ENCODE peak calls at places on chromosomes 6 and 20, in nine cellular contexts. One of them, this sample, is unnamed.

GRCh38 chr20:60210779-60211617 is 252.8 kb downstream of the CDH26 start:
- DNase-seq in choroid plexus epithelial cell: peak; percentile 45
- DNase-seq in stimulated activated naive B cell treated with anti-CD40 and anti-IgM and Interleukin-4, amounts not matched to agents 10 μg/mL and 1 μg/mL and 100 μg/mL, for 72 hours: peak; percentile 8
- DNase-seq in PC-9: no peak
- DNase-seq in T47D: peak; percentile 55
- DNase-seq in neural crest cell: peak; percentile 77
- DNase-seq in brain microvascular endothelial cell: peak; percentile 43
- DNase-seq in amniotic stem cell: peak; percentile 24
- DNase-seq in mucosa of descending colon: peak; percentile 68
- DNase-seq in this sample: peak; percentile 3

GRCh38 chr20:38146628-38147027 is 18.4 kb downstream of the TGM2 start:
- DNase-seq in choroid plexus epithelial cell: no peak
- DNase-seq in stimulated activated naive B cell treated with anti-CD40 and anti-IgM and Interleukin-4, amounts not matched to agents 10 μg/mL and 1 μg/mL and 100 μg/mL, for 72 hours: no peak
- DNase-seq in PC-9: no peak
- DNase-seq in T47D: no peak
- DNase-seq in neural crest cell: no peak
- DNase-seq in brain microvascular endothelial cell: no peak
- DNase-seq in amniotic stem cell: no peak
- DNase-seq in mucosa of descending colon: no peak
- DNase-seq in this sample: no peak

GRCh38 chr6:37314803-37315515 is 38.8 kb upstream of the RNF8 start:
- DNase-seq in choroid plexus epithelial cell: peak; percentile 87
- DNase-seq in stimulated activated naive B cell treated with anti-CD40 and anti-IgM and Interleukin-4, amounts not matched to agents 10 μg/mL and 1 μg/mL and 100 μg/mL, for 72 hours: peak; percentile 18
- DNase-seq in PC-9: no peak
- DNase-seq in T47D: no peak
- DNase-seq in neural crest cell: peak; percentile 20
- DNase-seq in brain microvascular endothelial cell: peak; percentile 44
- DNase-seq in amniotic stem cell: no peak
- DNase-seq in mucosa of descending colon: peak; percentile 31
- DNase-seq in this sample: no peak

GRCh38 chr6:72363844-72364740 is 257.8 kb upstream of the KCNQ5 start:
- DNase-seq in choroid plexus epithelial cell: peak; percentile 75
- DNase-seq in stimulated activated naive B cell treated with anti-CD40 and anti-IgM and Interleukin-4, amounts not matched to agents 10 μg/mL and 1 μg/mL and 100 μg/mL, for 72 hours: no peak
- DNase-seq in PC-9: no peak
- DNase-seq in T47D: no peak
- DNase-seq in neural crest cell: no peak
- DNase-seq in brain microvascular endothelial cell: peak; percentile 90
- DNase-seq in amniotic stem cell: peak; percentile 79
- DNase-seq in mucosa of descending colon: no peak
- DNase-seq in this sample: peak; percentile 74

GRCh38 chr6:79525272-79526100 is 11.7 kb downstream of the LCA5 start:
- DNase-seq in choroid plexus epithelial cell: peak; percentile 51
- DNase-seq in stimulated activated naive B cell treated with anti-CD40 and anti-IgM and Interleukin-4, amounts not matched to agents 10 μg/mL and 1 μg/mL and 100 μg/mL, for 72 hours: no peak
- DNase-seq in PC-9: peak; percentile 85
- DNase-seq in T47D: no peak
- DNase-seq in neural crest cell: no peak
- DNase-seq in brain microvascular endothelial cell: peak; percentile 75
- DNase-seq in amniotic stem cell: no peak
- DNase-seq in mucosa of descending colon: no peak
- DNase-seq in this sample: no peak

GRCh38 chr20:62684986-62685385 is 23.6 kb upstream of the NTSR1 start:
- DNase-seq in choroid plexus epithelial cell: no peak
- DNase-seq in stimulated activated naive B cell treated with anti-CD40 and anti-IgM and Interleukin-4, amounts not matched to agents 10 μg/mL and 1 μg/mL and 100 μg/mL, for 72 hours: no peak
- DNase-seq in PC-9: no peak
- DNase-seq in T47D: no peak
- DNase-seq in neural crest cell: no peak
- DNase-seq in brain microvascular endothelial cell: no peak
- DNase-seq in amniotic stem cell: no peak
- DNase-seq in mucosa of descending colon: no peak
- DNase-seq in this sample: no peak

GRCh38 chr20:10074513-10074912 is 39.7 kb downstream of the ANKEF1 start:
- DNase-seq in choroid plexus epithelial cell: peak; percentile 82
- DNase-seq in stimulated activated naive B cell treated with anti-CD40 and anti-IgM and Interleukin-4, amounts not matched to agents 10 μg/mL and 1 μg/mL and 100 μg/mL, for 72 hours: peak; percentile 40
- DNase-seq in PC-9: peak; percentile 92
- DNase-seq in T47D: no peak
- DNase-seq in neural crest cell: no peak
- DNase-seq in brain microvascular endothelial cell: peak; percentile 86
- DNase-seq in amniotic stem cell: peak; percentile 88
- DNase-seq in mucosa of descending colon: no peak
- DNase-seq in this sample: peak; percentile 59

GRCh38 chr20:64102647-64103354 is 4.6 kb downstream of the NPBWR2 start:
- DNase-seq in choroid plexus epithelial cell: no peak
- DNase-seq in stimulated activated naive B cell treated with anti-CD40 and anti-IgM and Interleukin-4, amounts not matched to agents 10 μg/mL and 1 μg/mL and 100 μg/mL, for 72 hours: no peak
- DNase-seq in PC-9: peak; percentile 33
- DNase-seq in T47D: no peak
- DNase-seq in neural crest cell: no peak
- DNase-seq in brain microvascular endothelial cell: no peak
- DNase-seq in amniotic stem cell: no peak
- DNase-seq in mucosa of descending colon: peak; percentile 16
- DNase-seq in this sample: no peak

GRCh38 chr6:43913388-43914271 is 143.6 kb downstream of the VEGFA start:
- DNase-seq in choroid plexus epithelial cell: peak; percentile 56
- DNase-seq in stimulated activated naive B cell treated with anti-CD40 and anti-IgM and Interleukin-4, amounts not matched to agents 10 μg/mL and 1 μg/mL and 100 μg/mL, for 72 hours: no peak
- DNase-seq in PC-9: no peak
- DNase-seq in T47D: no peak
- DNase-seq in neural crest cell: no peak
- DNase-seq in brain microvascular endothelial cell: peak; percentile 24
- DNase-seq in amniotic stem cell: no peak
- DNase-seq in mucosa of descending colon: peak; percentile 55
- DNase-seq in this sample: no peak

GRCh38 chr6:52994031-52994788 is 874 bp downstream of the GSTA4 start:
- DNase-seq in choroid plexus epithelial cell: peak; percentile 54
- DNase-seq in stimulated activated naive B cell treated with anti-CD40 and anti-IgM and Interleukin-4, amounts not matched to agents 10 μg/mL and 1 μg/mL and 100 μg/mL, for 72 hours: no peak
- DNase-seq in PC-9: no peak
- DNase-seq in T47D: no peak
- DNase-seq in neural crest cell: peak; percentile 20
- DNase-seq in brain microvascular endothelial cell: peak; percentile 16
- DNase-seq in amniotic stem cell: no peak
- DNase-seq in mucosa of descending colon: peak; percentile 41
- DNase-seq in this sample: no peak

GRCh38 chr6:112827793-112828192 is 480.7 kb downstream of the RFPL4B start:
- DNase-seq in choroid plexus epithelial cell: no peak
- DNase-seq in stimulated activated naive B cell treated with anti-CD40 and anti-IgM and Interleukin-4, amounts not matched to agents 10 μg/mL and 1 μg/mL and 100 μg/mL, for 72 hours: no peak
- DNase-seq in PC-9: no peak
- DNase-seq in T47D: no peak
- DNase-seq in neural crest cell: no peak
- DNase-seq in brain microvascular endothelial cell: no peak
- DNase-seq in amniotic stem cell: no peak
- DNase-seq in mucosa of descending colon: no peak
- DNase-seq in this sample: no peak

GRCh38 chr20:1171461-1172093 is 13.2 kb downstream of the TMEM74B start:
- DNase-seq in choroid plexus epithelial cell: peak; percentile 52
- DNase-seq in stimulated activated naive B cell treated with anti-CD40 and anti-IgM and Interleukin-4, amounts not matched to agents 10 μg/mL and 1 μg/mL and 100 μg/mL, for 72 hours: no peak
- DNase-seq in PC-9: no peak
- DNase-seq in T47D: peak; percentile 49
- DNase-seq in neural crest cell: peak; percentile 46
- DNase-seq in brain microvascular endothelial cell: no peak
- DNase-seq in amniotic stem cell: no peak
- DNase-seq in mucosa of descending colon: peak; percentile 41
- DNase-seq in this sample: no peak